ENCODE peak calls at places on chromosomes 7 and 10, in ten cellular contexts. B, G, M, W, U, N, T, I, H and O are unnamed samples.

GRCh38 chr7:141654551-141654950 is 47.4 kb downstream of the DENND11 start:
- DNase-seq in M (peak; percentile 56), I (peak; percentile 59), H (no peak), U (peak; percentile 26), N (peak; percentile 69), W (peak; percentile 76), G (no peak), B (peak; percentile 16), T (peak; percentile 42), O (peak; percentile 88)

GRCh38 chr10:65891073-65891981 is 1034.5 kb upstream of the LRRTM3 start:
- DNase-seq in U (peak; percentile 13), G (no peak), B (no peak), T (no peak), M (no peak), I (no peak), N (no peak), W (no peak), H (no peak), O (no peak)

GRCh38 chr10:31707578-31708411 is 220.8 kb downstream of the ARHGAP12 start:
- DNase-seq in U (peak; percentile 82), N (peak; percentile 77), G (peak; percentile 67), T (peak; percentile 67), I (peak; percentile 62), H (no peak), B (no peak), M (peak; percentile 75), W (no peak), O (peak; percentile 46)

GRCh38 chr7:64045301-64046040 is at the start of gene ZNF727:
- DNase-seq in I (no peak), G (peak; percentile 50), H (no peak), N (no peak), U (no peak), B (no peak), T (no peak), W (no peak), M (no peak), O (peak; percentile 56)

GRCh38 chr10:110566472-110567200 is 859 bp upstream of the SMC3 start:
- DNase-seq in N (no peak), T (no peak), U (no peak), W (no peak), B (no peak), G (no peak), I (peak; percentile 44), M (no peak), H (no peak), O (no peak)

GRCh38 chr10:102643346-102644065 is 773 bp upstream of the TRIM8 start:
- DNase-seq in I (peak; percentile 81), T (peak; percentile 67), G (peak; percentile 76), B (no peak), H (peak; percentile 49), W (peak; percentile 46), M (peak; percentile 67), N (peak; percentile 74), U (peak; percentile 59), O (peak; percentile 82)

GRCh38 chr7:130095812-130096211 is 25.5 kb downstream of the KLHDC10 start:
- DNase-seq in U (no peak), W (no peak), T (no peak), G (no peak), N (peak; percentile 80), M (no peak), B (no peak), I (peak; percentile 32), H (no peak), O (no peak)

GRCh38 chr10:44327461-44327860 is 57.4 kb downstream of the CXCL12 start:
- DNase-seq in B (no peak), G (no peak), I (no peak), H (no peak), M (no peak), W (no peak), U (no peak), T (no peak), N (no peak), O (no peak)

GRCh38 chr7:144037414-144038096 is 11.2 kb upstream of the OR2A5 start:
- DNase-seq in B (no peak), T (no peak), N (no peak), H (no peak), G (no peak), W (no peak), U (no peak), M (no peak), I (no peak), O (no peak)

GRCh38 chr7:815284-816216 is 16.7 kb upstream of the SUN1 start:
- DNase-seq in M (peak; percentile 46), G (no peak), B (no peak), N (no peak), W (peak; percentile 72), H (no peak), U (peak; percentile 48), I (peak; percentile 34), T (peak; percentile 25), O (peak; percentile 47)

GRCh38 chr7:121214652-121215051 is 114.1 kb upstream of the WNT16 start:
- DNase-seq in N (peak; percentile 34), T (no peak), G (no peak), H (no peak), B (no peak), U (no peak), M (no peak), I (no peak), W (no peak), O (no peak)

GRCh38 chr7:2613926-2614613 is 17.7 kb upstream of the TTYH3 start:
- DNase-seq in U (no peak), W (no peak), H (no peak), G (peak; percentile 21), N (no peak), I (peak; percentile 30), T (no peak), B (no peak), M (peak; percentile 72), O (no peak)

GRCh38 chr10:30788307-30788706 is 158.8 kb upstream of the LYZL2 start:
- DNase-seq in N (peak; percentile 70), T (no peak), H (no peak), U (no peak), M (no peak), G (no peak), I (peak; percentile 44), B (no peak), W (no peak), O (no peak)

GRCh38 chr7:16234493-16235151 is 186.7 kb downstream of the CRPPA start:
- DNase-seq in B (no peak), W (no peak), H (no peak), T (no peak), I (no peak), M (no peak), G (no peak), N (no peak), U (no peak), O (no peak)